ENCODE peak calls at places on chromosomes 12 and 14, in six cellular contexts. H, Y, F, D, T and G are unnamed samples. For H3K36me3 and H3K27me3, the result is how much of the 10 kb centered on the place peaks cover.

GRCh38 chr12:52749827-52750226 is 27.3 kb downstream of the KRT76 start:
- DNase-seq in F (no peak), Y (no peak), H (no peak), T (no peak), D (no peak), G (no peak)

GRCh38 chr12:50690923-50691322 is 73.0 kb upstream of the ATF1 start:
- DNase-seq in F (no peak), H (no peak), Y (peak), T (no peak), D (no peak), G (no peak)

GRCh38 chr14:91327201-91327600 is 82.7 kb upstream of the GPR68 start:
- DNase-seq in H (no peak), Y (no peak), T (no peak), D (no peak), F (no peak), G (no peak)

GRCh38 chr14:79585845-79586244 is 625.5 kb downstream of the DIO2 start:
- DNase-seq in F (peak), T (no peak), D (no peak), H (no peak), Y (no peak), G (no peak)

GRCh38 chr12:96094201-96094600 is 58.8 kb upstream of the LTA4H start:
- DNase-seq in T (peak), H (no peak), Y (no peak), F (peak), D (no peak), G (no peak)

GRCh38 chr12:102438823-102439205 is 41.5 kb downstream of the IGF1 start:
- DNase-seq in D (no peak), F (no peak), T (no peak), Y (no peak), H (no peak), G (no peak)

GRCh38 chr14:35385042-35385839 is 19.3 kb downstream of the NFKBIA start:
- DNase-seq in T (peak), D (peak), Y (peak), H (peak), F (no peak), G (no peak)

GRCh38 chr12:6996040-6996441 is 22.2 kb downstream of the LPCAT3 start:
- DNase-seq in T (peak), Y (no peak), H (no peak), F (peak), D (peak), G (no peak)

GRCh38 chr12:86230516-86231146 is 25.6 kb downstream of the MGAT4C start:
- DNase-seq in H (no peak), T (no peak), Y (no peak), F (peak), D (no peak), G (no peak)

GRCh38 chr12:75982974-75983660 is 48.5 kb downstream of the PHLDA1 start:
- DNase-seq in F (no peak), Y (no peak), H (no peak), T (no peak), D (no peak), G (no peak)

GRCh38 chr12:5344131-5344530 is 87.8 kb upstream of the NTF3 start:
- DNase-seq in T (no peak), F (no peak), D (no peak), H (no peak), Y (no peak), G (no peak)

GRCh38 chr14:42174357-42174756 is 567.7 kb downstream of the LRFN5 start:
- DNase-seq in F (no peak), H (no peak), Y (no peak), D (no peak), T (no peak), G (no peak)

GRCh38 chr12:121796855-121797751 is 3.6 kb upstream of the RHOF start:
- DNase-seq in Y (peak), H (peak), F (peak), T (no peak), D (peak), G (no peak)

GRCh38 chr12:22160396-22161003 is 114.5 kb downstream of the CMAS start:
- DNase-seq in Y (no peak), F (no peak), D (no peak), H (no peak), T (no peak), G (no peak)

GRCh38 chr12:24034160-24034559 is 84.7 kb upstream of the SOX5 start:
- DNase-seq in H (no peak), T (no peak), F (no peak), Y (no peak), D (peak), G (no peak)

GRCh38 chr12:60182354-60182753 is 586.5 kb downstream of the SLC16A7 start:
- DNase-seq in D (no peak), F (no peak), T (no peak), Y (no peak), H (no peak), G (no peak)

GRCh38 chr12:96233941-96234461 is 39.8 kb downstream of the ELK3 start:
- DNase-seq in Y (peak), D (no peak), T (no peak), H (peak), F (no peak), G (no peak)

GRCh38 chr12:22529281-22530060 is 14.9 kb downstream of the C2CD5 start:
- DNase-seq in D (peak), T (peak), Y (no peak), F (peak), H (no peak), G (no peak)

GRCh38 chr14:62206456-62206855 is 444.2 kb downstream of the SNAPC1 start:
- DNase-seq in T (peak), H (no peak), Y (no peak), F (no peak), D (no peak), G (no peak)

GRCh38 chr12:1533602-1534304 is 60.6 kb downstream of the FBXL14 start:
- DNase-seq in D (no peak), H (no peak), T (no peak), F (no peak), Y (no peak), G (peak)

GRCh38 chr12:120145164-120145563 is 28.6 kb upstream of the RAB35 start:
- DNase-seq in Y (no peak), D (no peak), H (no peak), F (no peak), T (no peak), G (no peak)

GRCh38 chr14:92505826-92506225 is 7.8 kb upstream of the RIN3 start:
- DNase-seq in Y (no peak), H (no peak), D (no peak), T (no peak), F (no peak), G (no peak)

GRCh38 chr14:92507174-92507768 is 6.3 kb upstream of the RIN3 start:
- DNase-seq in D (no peak), H (no peak), Y (peak), F (no peak), T (peak), G (peak)

GRCh38 chr14:92502541-92503286 is 10.9 kb upstream of the RIN3 start:
- DNase-seq in D (no peak), Y (no peak), H (no peak), T (no peak), F (no peak), G (no peak)

GRCh38 chr14:92503756-92504491 is 9.7 kb upstream of the RIN3 start:
- DNase-seq in F (peak), H (no peak), T (peak), D (no peak), Y (no peak), G (no peak)

GRCh38 chr14:92506230-92506629 is 7.4 kb upstream of the RIN3 start:
- DNase-seq in Y (no peak), T (no peak), H (no peak), F (no peak), D (no peak), G (no peak)
- H3K36me3 ChIP-seq in Y (under half), T (under half), H (under half), F (under half), D (under half), G (under half)

GRCh38 chr14:100165376-100165775 is 5.9 kb upstream of the DEGS2 start:
- DNase-seq in H (no peak), D (no peak), Y (no peak), F (peak), T (no peak), G (no peak)
- H3K27me3 ChIP-seq in H (under half), D (half or more), Y (under half), F (under half), T (under half), G (under half)

GRCh38 chr14:69816216-69816615 is 19.2 kb upstream of the SLC10A1 start:
- DNase-seq in D (no peak), F (no peak), Y (no peak), T (no peak), H (no peak), G (no peak)

GRCh38 chr14:69820991-69821390 is 23.9 kb upstream of the SLC10A1 start:
- DNase-seq in T (peak), H (no peak), Y (no peak), F (no peak), D (no peak), G (no peak)

GRCh38 chr14:69815556-69815955 is 18.5 kb upstream of the SLC10A1 start:
- DNase-seq in Y (no peak), F (no peak), H (no peak), T (no peak), D (no peak), G (no peak)

GRCh38 chr14:69819607-69820006 is 22.6 kb upstream of the SLC10A1 start:
- DNase-seq in Y (no peak), F (no peak), T (no peak), H (no peak), D (peak), G (no peak)

GRCh38 chr14:69818760-69819191 is 21.7 kb upstream of the SLC10A1 start:
- DNase-seq in T (peak), F (peak), H (no peak), D (peak), Y (peak), G (peak)
- H3K4me3 ChIP-seq in T (no peak), F (no peak), H (no peak), D (no peak), Y (no peak), G (no peak)

DNA sequence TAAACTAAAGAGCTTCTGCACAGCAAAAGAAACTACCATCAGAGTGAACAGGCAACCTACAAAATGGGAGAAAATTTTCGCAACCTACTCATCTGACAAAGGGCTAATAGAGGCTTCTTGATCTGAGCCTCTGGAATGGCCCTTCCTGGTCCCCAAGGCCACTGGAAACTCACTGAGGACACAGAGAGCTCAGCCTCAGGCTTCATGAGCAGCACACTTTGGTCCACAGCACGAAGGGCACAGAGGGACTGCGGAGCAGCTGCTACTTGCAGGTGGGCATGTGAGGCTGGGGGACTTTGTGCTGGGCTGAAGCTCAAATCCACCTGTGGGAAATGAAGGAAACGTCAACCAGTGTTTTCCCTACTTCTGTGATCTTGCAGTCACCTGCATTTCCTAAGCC is 27.4 kb downstream of the PZP start:
- DNase-seq in H (no peak), F (no peak), T (no peak), Y (no peak), D (no peak), G (no peak)
- H3K36me3 ChIP-seq in H (under half), F (under half), T (under half), Y (under half), D (under half), G (under half)